ENCODE peak calls at places on chromosomes 4 and X, in seven cellular contexts. I is right lobe of liver, W is psoas muscle, M is SK-N-SH, Q is brain microvascular endothelial cell, T is stomach, Y is cardiac fibroblast. Z is an unnamed sample.

GRCh38 chrX:54076903-54077302 is 32.6 kb upstream of the PHF8 start:
- DNase-seq in I (no peak), W (no peak), M (no peak), Q (no peak), T (no peak), Y (peak), Z (peak)

GRCh38 chrX:15918003-15918402 is 63.4 kb upstream of the AP1S2 start:
- DNase-seq in I (no peak), W (no peak), M (no peak), Q (no peak), T (no peak), Y (no peak), Z (no peak)

GRCh38 chr4:77652237-77652897 is 46.7 kb downstream of the CXCL13 start:
- DNase-seq in I (no peak), W (no peak), M (no peak), Q (no peak), T (no peak), Y (peak), Z (peak)

GRCh38 chrX:39705299-39705698 is 392.5 kb downstream of the BCOR start:
- DNase-seq in I (peak), W (peak), M (no peak), Q (peak), T (peak), Y (peak), Z (peak)

GRCh38 chr4:22162454-22162853 is 213.9 kb upstream of the KCNIP4 start:
- DNase-seq in I (no peak), W (no peak), M (no peak), Q (no peak), T (no peak), Y (no peak), Z (no peak)

GRCh38 chr4:14338206-14338605 is 664.1 kb upstream of the CPEB2 start:
- DNase-seq in I (no peak), W (no peak), M (no peak), Q (no peak), T (no peak), Y (peak), Z (peak)

GRCh38 chrX:19865567-19866363 is 21.6 kb downstream of the SH3KBP1 start:
- DNase-seq in I (no peak), W (no peak), M (no peak), Q (no peak), T (no peak), Y (no peak), Z (no peak)

GRCh38 chr4:7717946-7718490 is 221.6 kb downstream of the AFAP1 start:
- DNase-seq in I (no peak), W (no peak), M (no peak), Q (no peak), T (no peak), Y (no peak), Z (no peak)

GRCh38 chrX:106935175-106935574 is 15.0 kb downstream of the CLDN2 start:
- DNase-seq in I (no peak), W (no peak), M (no peak), Q (no peak), T (no peak), Y (peak), Z (no peak)

GRCh38 chr4:7820031-7820825 is 119.4 kb downstream of the AFAP1 start:
- DNase-seq in I (no peak), W (no peak), M (no peak), Q (no peak), T (no peak), Y (no peak), Z (no peak)

GRCh38 chrX:30302957-30303356 is 6.2 kb downstream of the NR0B1 start:
- DNase-seq in I (peak), W (peak), M (no peak), Q (no peak), T (peak), Y (peak), Z (no peak)

GRCh38 chr4:101102114-101102752 is 245.1 kb downstream of the PPP3CA start:
- DNase-seq in I (no peak), W (peak), M (peak), Q (peak), T (peak), Y (peak), Z (peak)

GRCh38 chrX:109534933-109535332 is 1.7 kb upstream of the NXT2 start:
- DNase-seq in I (no peak), W (no peak), M (no peak), Q (no peak), T (no peak), Y (no peak), Z (no peak)

GRCh38 chr4:48483006-48483776 is at the start of gene SLC10A4:
- DNase-seq in I (no peak), W (peak), M (peak), Q (no peak), T (no peak), Y (no peak), Z (no peak)

GRCh38 chr4:42205551-42205950 is 53.1 kb upstream of the BEND4 start:
- DNase-seq in I (no peak), W (no peak), M (no peak), Q (no peak), T (no peak), Y (no peak), Z (no peak)

GRCh38 chr4:123244233-123244632 is 152.4 kb upstream of the SPRY1 start:
- DNase-seq in I (peak), W (peak), M (no peak), Q (peak), T (peak), Y (peak), Z (peak)

GRCh38 chr4:143335979-143336827 is 473 bp upstream of the GAB1 start:
- DNase-seq in I (peak), W (peak), M (peak), Q (peak), T (peak), Y (peak), Z (peak)

GRCh38 chr4:129641179-129641578 is 545.2 kb downstream of the C4orf33 start:
- DNase-seq in I (peak), W (peak), M (peak), Q (peak), T (peak), Y (peak), Z (peak)

GRCh38 chr4:82049294-82049693 is 324.5 kb downstream of the HNRNPD start:
- DNase-seq in I (no peak), W (no peak), M (no peak), Q (no peak), T (no peak), Y (no peak), Z (no peak)

GRCh38 chr4:11505225-11505971 is 76.7 kb upstream of the HS3ST1 start:
- DNase-seq in I (no peak), W (no peak), M (no peak), Q (no peak), T (peak), Y (peak), Z (peak)

GRCh38 chrX:71532753-71533425 is at the start of gene OGT:
- DNase-seq in I (peak), W (peak), M (peak), Q (peak), T (peak), Y (peak), Z (peak)

GRCh38 chrX:129769467-129770154 is 10.1 kb upstream of the SASH3 start:
- DNase-seq in I (no peak), W (no peak), M (no peak), Q (no peak), T (no peak), Y (no peak), Z (no peak)

GRCh38 chrX:118510076-118510475 is 14.5 kb downstream of the DOCK11 start:
- DNase-seq in I (peak), W (no peak), M (no peak), Q (no peak), T (no peak), Y (no peak), Z (no peak)

GRCh38 chr4:54901202-54901601 is 224.2 kb downstream of the KDR start:
- DNase-seq in I (no peak), W (no peak), M (no peak), Q (no peak), T (no peak), Y (no peak), Z (no peak)

GRCh38 chr4:110266136-110266535 is 67.7 kb upstream of the ELOVL6 start:
- DNase-seq in I (no peak), W (no peak), M (no peak), Q (no peak), T (no peak), Y (no peak), Z (no peak)

GRCh38 chr4:24510091-24510490 is 74.3 kb downstream of the DHX15 start:
- DNase-seq in I (no peak), W (no peak), M (no peak), Q (no peak), T (no peak), Y (no peak), Z (no peak)

GRCh38 chr4:33063238-33063637 is 2343.1 kb downstream of the PCDH7 start:
- DNase-seq in I (no peak), W (no peak), M (no peak), Q (peak), T (no peak), Y (peak), Z (peak)

GRCh38 chr4:43242611-43243010 is 350.1 kb downstream of the GRXCR1 start:
- DNase-seq in I (no peak), W (no peak), M (no peak), Q (no peak), T (no peak), Y (peak), Z (peak)

GRCh38 chr4:53644607-53645006 is 53.3 kb upstream of the LNX1 start:
- DNase-seq in I (peak), W (no peak), M (no peak), Q (no peak), T (peak), Y (no peak), Z (no peak)

GRCh38 chr4:152220201-152220666 is 315.7 kb downstream of the FBXW7 start:
- DNase-seq in I (no peak), W (no peak), M (no peak), Q (no peak), T (no peak), Y (no peak), Z (peak)

GRCh38 chr4:129240816-129241215 is 144.9 kb downstream of the C4orf33 start:
- DNase-seq in I (peak), W (no peak), M (no peak), Q (peak), T (no peak), Y (no peak), Z (peak)

DNA sequence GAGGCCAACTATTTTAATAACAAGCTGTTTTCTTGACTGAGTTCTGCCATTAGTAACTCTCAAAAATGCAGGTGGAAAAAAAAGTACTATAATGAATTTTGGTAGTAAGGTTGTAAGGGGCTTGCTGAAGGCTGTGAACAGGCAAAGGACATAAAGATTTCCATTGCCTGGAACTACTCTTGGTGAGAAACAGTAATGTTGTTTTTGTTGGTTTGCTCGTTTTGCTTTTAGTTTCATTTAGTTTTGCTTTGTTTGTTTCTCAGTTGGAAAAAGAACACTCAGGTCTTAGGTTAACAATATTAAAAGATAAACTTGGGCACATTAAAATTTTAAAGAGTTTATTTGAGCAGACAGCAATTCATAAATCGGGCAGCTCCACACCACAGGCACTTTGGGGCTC is 824.5 kb upstream of the HTR2C start:
- DNase-seq in I (no peak), W (no peak), M (no peak), Q (no peak), T (no peak), Y (no peak), Z (no peak)
- H3K4me3 ChIP-seq in I (no peak), W (no peak), M (no peak), Q (no peak), T (no peak), Y (no peak), Z (no peak)

DNA sequence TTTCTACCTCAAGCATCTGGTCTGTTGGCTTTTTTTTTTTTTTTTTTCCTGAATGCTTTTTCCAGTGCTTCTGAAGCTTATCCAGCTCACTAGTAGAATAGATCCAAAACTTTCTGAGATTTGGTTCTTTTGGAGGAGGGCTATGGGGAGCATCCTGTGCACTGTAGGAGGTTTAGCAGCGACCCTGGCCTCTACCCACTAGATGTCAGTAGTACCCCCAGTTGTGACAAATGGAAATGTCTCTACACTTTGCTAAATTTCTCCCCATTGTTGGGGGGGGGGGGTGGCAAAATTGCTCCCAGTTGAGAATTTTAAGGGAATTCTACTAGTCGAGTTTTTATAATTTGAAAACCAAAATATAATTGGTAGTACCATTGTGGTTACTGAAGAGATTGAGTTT is 23.0 kb upstream of the PPA2 start:
- DNase-seq in I (no peak), W (no peak), M (no peak), Q (no peak), T (no peak), Y (no peak), Z (peak)
- TF ChIP-seq CTCF in I (no peak), W (no peak), M (peak), Q (peak), T (no peak), Y (peak), Z (peak)

DNA sequence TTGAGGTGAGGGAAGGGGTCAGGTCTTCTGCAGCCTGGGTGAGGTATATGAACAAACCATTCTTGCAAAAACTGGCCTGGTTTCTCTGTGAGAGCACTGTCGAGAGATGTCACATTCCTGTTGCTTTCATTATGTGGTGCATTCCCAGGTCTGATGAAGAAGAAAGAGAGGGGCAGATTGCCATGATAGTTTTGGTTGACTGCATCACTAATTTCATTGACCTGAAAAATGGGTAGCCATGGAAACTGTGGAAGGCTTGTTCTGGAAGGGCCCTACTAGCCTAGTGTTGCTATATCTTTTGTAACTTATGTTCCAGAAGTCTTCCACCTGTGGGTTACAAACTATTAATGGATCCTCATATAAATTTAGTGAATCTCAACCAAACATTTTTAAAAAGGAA is 32.9 kb upstream of the CYBB start:
- DNase-seq in I (no peak), W (no peak), M (no peak), Q (no peak), T (no peak), Y (no peak), Z (no peak)
- H3K4me3 ChIP-seq in I (no peak), W (no peak), M (no peak), Q (no peak), T (no peak), Y (no peak), Z (no peak)

DNA sequence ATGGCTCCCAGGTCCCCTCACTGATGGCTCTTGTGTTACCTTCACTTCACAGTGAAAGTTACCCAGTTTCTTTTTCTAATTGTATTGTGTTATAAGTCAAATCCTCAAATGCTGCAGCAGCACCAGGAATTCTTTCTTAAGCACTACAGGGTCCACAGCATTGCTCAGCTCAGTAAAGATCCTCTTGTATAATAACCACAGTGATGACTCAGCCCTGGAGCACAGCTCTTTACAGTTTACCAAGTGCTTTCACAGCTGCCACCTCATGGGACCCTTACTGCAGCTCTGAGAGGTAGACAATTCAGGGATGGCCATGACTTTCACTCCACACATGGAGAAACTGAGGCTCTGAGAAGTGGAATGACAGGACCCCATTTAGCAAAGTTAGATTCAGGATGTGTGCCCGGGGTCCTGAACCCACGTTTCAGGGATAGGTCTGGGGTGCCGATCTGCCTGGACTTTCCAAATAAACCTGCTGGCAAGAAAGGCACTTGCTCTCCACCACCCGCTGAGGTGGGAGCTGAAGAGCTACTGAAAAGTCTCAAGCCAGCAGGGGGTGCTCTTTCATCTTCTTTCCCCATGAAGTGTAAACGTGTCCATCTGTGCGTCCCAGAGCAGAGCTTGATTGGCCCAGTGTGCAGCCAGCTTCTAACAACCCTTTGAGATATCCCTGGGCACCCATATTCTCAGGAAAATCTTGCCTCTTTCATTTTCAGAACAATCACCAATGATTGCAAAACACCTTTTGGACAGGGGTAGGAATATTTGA is 35.7 kb upstream of the GABRQ start:
- DNase-seq in I (no peak), W (no peak), M (peak), Q (peak), T (no peak), Y (no peak), Z (no peak)
- TF ChIP-seq CTCF in I (no peak), W (no peak), M (peak), Q (no peak), T (no peak), Y (no peak), Z (no peak)